ENCODE peak calls at places on chromosome 5, in seven cellular contexts. Y is heart right ventricle, O is left cardiac atrium, G is M059J, S is ovary, E is KBM-7, N is cardiac fibroblast. L is an unnamed sample.

GRCh38 chr5:154630410-154630809 is 124.8 kb upstream of the LARP1 start:
- DNase-seq in Y (no peak), O (no peak), G (no peak), S (no peak), E (no peak), N (no peak), L (no peak)

GRCh38 chr5:72138943-72139467 is 31.7 kb downstream of the MAP1B start:
- DNase-seq in Y (no peak), O (no peak), G (peak), S (peak), E (peak), N (peak), L (peak)

GRCh38 chr5:135033026-135033861 is 784 bp downstream of the PITX1 start:
- DNase-seq in Y (no peak), O (no peak), G (peak), S (no peak), E (peak), N (peak), L (peak)

GRCh38 chr5:175750476-175751080 is 92.7 kb downstream of the HRH2 start:
- DNase-seq in Y (no peak), O (no peak), G (no peak), S (no peak), E (no peak), N (no peak), L (no peak)

GRCh38 chr5:177010150-177010549 is 3.6 kb upstream of the UIMC1 start:
- DNase-seq in Y (no peak), O (no peak), G (no peak), S (no peak), E (no peak), N (no peak), L (no peak)

GRCh38 chr5:118366429-118366828 is 621.9 kb downstream of the DTWD2 start:
- DNase-seq in Y (no peak), O (no peak), G (no peak), S (no peak), E (no peak), N (no peak), L (no peak)

GRCh38 chr5:116574682-116575634 is at the start of gene SEMA6A:
- DNase-seq in Y (peak), O (peak), G (peak), S (peak), E (peak), N (peak), L (peak)

GRCh38 chr5:139854953-139855352 is 59.3 kb downstream of the PSD2 start:
- DNase-seq in Y (no peak), O (no peak), G (no peak), S (peak), E (no peak), N (no peak), L (no peak)

GRCh38 chr5:848671-849111 is 2.1 kb downstream of the ZDHHC11 start:
- DNase-seq in Y (peak), O (peak), G (no peak), S (no peak), E (no peak), N (no peak), L (no peak)

GRCh38 chr5:146840016-146840415 is 38.5 kb downstream of the PPP2R2B start:
- DNase-seq in Y (no peak), O (no peak), G (no peak), S (no peak), E (no peak), N (no peak), L (no peak)

GRCh38 chr5:122649080-122649479 is 125.8 kb upstream of the SNX2 start:
- DNase-seq in Y (no peak), O (no peak), G (no peak), S (no peak), E (no peak), N (no peak), L (no peak)

GRCh38 chr5:68074048-68074632 is 141.4 kb upstream of the PIK3R1 start:
- DNase-seq in Y (no peak), O (no peak), G (peak), S (no peak), E (no peak), N (no peak), L (no peak)

GRCh38 chr5:16411741-16412455 is 53.7 kb downstream of the ZNF622 start:
- DNase-seq in Y (no peak), O (no peak), G (peak), S (no peak), E (no peak), N (peak), L (peak)

GRCh38 chr5:40480392-40480791 is 199.3 kb upstream of the PTGER4 start:
- DNase-seq in Y (no peak), O (no peak), G (peak), S (no peak), E (no peak), N (no peak), L (no peak)

GRCh38 chr5:84260140-84260539 is 124.5 kb downstream of the EDIL3 start:
- DNase-seq in Y (no peak), O (no peak), G (no peak), S (no peak), E (no peak), N (no peak), L (no peak)

GRCh38 chr5:38666668-38667498 is 110.4 kb upstream of the LIFR start:
- DNase-seq in Y (peak), O (peak), G (peak), S (peak), E (peak), N (peak), L (peak)

GRCh38 chr5:86974910-86975309 is 292.8 kb upstream of the RASA1 start:
- DNase-seq in Y (no peak), O (no peak), G (no peak), S (no peak), E (no peak), N (peak), L (peak)

GRCh38 chr5:61330341-61330878 is 1.6 kb upstream of the ZSWIM6 start:
- DNase-seq in Y (peak), O (peak), G (peak), S (peak), E (peak), N (peak), L (peak)

GRCh38 chr5:14109041-14109747 is 33.9 kb upstream of the TRIO start:
- DNase-seq in Y (no peak), O (peak), G (peak), S (no peak), E (no peak), N (peak), L (peak)

GRCh38 chr5:135443329-135443960 is 3.7 kb downstream of the DCANP1 start:
- DNase-seq in Y (no peak), O (no peak), G (no peak), S (no peak), E (no peak), N (no peak), L (no peak)

GRCh38 chr5:180637962-180638680 is 11.3 kb downstream of the FLT4 start:
- DNase-seq in Y (no peak), O (peak), G (no peak), S (peak), E (no peak), N (no peak), L (no peak)

GRCh38 chr5:52690236-52690685 is 97.5 kb upstream of the ITGA1 start:
- DNase-seq in Y (no peak), O (no peak), G (peak), S (no peak), E (no peak), N (peak), L (no peak)

GRCh38 chr5:137752873-137753226 is 1.3 kb downstream of the HNRNPA0 start:
- DNase-seq in Y (peak), O (peak), G (peak), S (no peak), E (peak), N (peak), L (peak)